ENCODE peak calls at places on chromosomes 6 and 20, in four cellular contexts. E, J, L and K are unnamed samples.

GRCh38 chr6:31871068-31871659 is 7.6 kb downstream of the SLC44A4 start:
- DNase-seq in E (peak), J (no peak), L (peak), K (peak)

GRCh38 chr6:136563386-136564152 is 13.3 kb upstream of the MAP7 start:
- DNase-seq in E (no peak), J (no peak), L (no peak), K (no peak)

GRCh38 chr6:18350271-18350670 is 36.9 kb upstream of the RNF144B start:
- DNase-seq in E (no peak), J (no peak), L (no peak), K (no peak)

GRCh38 chr20:43722153-43722505 is 4.7 kb downstream of the GTSF1L start:
- DNase-seq in E (no peak), J (no peak), L (no peak), K (no peak)

GRCh38 chr6:79101164-79101563 is 23.1 kb upstream of the PHIP start:
- DNase-seq in E (no peak), J (no peak), L (no peak), K (no peak)

GRCh38 chr6:69835414-69836179 is 30.8 kb upstream of the COL19A1 start:
- DNase-seq in E (peak), J (peak), L (peak), K (peak)

GRCh38 chr6:1313364-1313754 is 1.5 kb downstream of the FOXQ1 start:
- DNase-seq in E (no peak), J (no peak), L (no peak), K (no peak)

GRCh38 chr6:146347690-146348089 is 195.9 kb upstream of the RAB32 start:
- DNase-seq in E (no peak), J (no peak), L (no peak), K (no peak)

GRCh38 chr6:72216222-72217106 is 330.1 kb downstream of the RIMS1 start:
- DNase-seq in E (no peak), J (no peak), L (no peak), K (no peak)

GRCh38 chr6:69976591-69977090 is 110.3 kb downstream of the COL19A1 start:
- DNase-seq in E (no peak), J (no peak), L (no peak), K (no peak)

GRCh38 chr6:112086744-112087135 is 542 bp downstream of the TUBE1 start:
- DNase-seq in E (peak), J (peak), L (peak), K (peak)
- TF ChIP-seq CTCF in E (peak), J (peak), L (peak), K (peak)

GRCh38 chr6:30768634-30769087 is 24.3 kb upstream of the IER3 start:
- DNase-seq in E (no peak), J (no peak), L (no peak), K (no peak)

GRCh38 chr6:30770164-30770563 is 25.8 kb upstream of the IER3 start:
- DNase-seq in E (no peak), J (no peak), L (peak), K (no peak)

GRCh38 chr6:30770592-30770991 is 26.2 kb upstream of the IER3 start:
- DNase-seq in E (no peak), J (no peak), L (no peak), K (no peak)

GRCh38 chr6:30769853-30770160 is 25.5 kb upstream of the IER3 start:
- DNase-seq in E (no peak), J (no peak), L (no peak), K (no peak)

GRCh38 chr6:30769088-30769852 is 24.9 kb upstream of the IER3 start:
- DNase-seq in E (peak), J (peak), L (peak), K (peak)
- H3K4me3 ChIP-seq in E (no peak), J (no peak), L (peak), K (no peak)

GRCh38 chr6:82987951-82988350 is 77.7 kb downstream of the UBE3D start:
- DNase-seq in E (no peak), J (no peak), L (no peak), K (no peak)

GRCh38 chr6:82987416-82987815 is 78.2 kb downstream of the UBE3D start:
- DNase-seq in E (no peak), J (no peak), L (peak), K (peak)

GRCh38 chr6:82984720-82985119 is 80.9 kb downstream of the UBE3D start:
- DNase-seq in E (no peak), J (no peak), L (no peak), K (no peak)

GRCh38 chr6:82989891-82990290 is 75.8 kb downstream of the UBE3D start:
- DNase-seq in E (peak), J (no peak), L (no peak), K (no peak)

DNA sequence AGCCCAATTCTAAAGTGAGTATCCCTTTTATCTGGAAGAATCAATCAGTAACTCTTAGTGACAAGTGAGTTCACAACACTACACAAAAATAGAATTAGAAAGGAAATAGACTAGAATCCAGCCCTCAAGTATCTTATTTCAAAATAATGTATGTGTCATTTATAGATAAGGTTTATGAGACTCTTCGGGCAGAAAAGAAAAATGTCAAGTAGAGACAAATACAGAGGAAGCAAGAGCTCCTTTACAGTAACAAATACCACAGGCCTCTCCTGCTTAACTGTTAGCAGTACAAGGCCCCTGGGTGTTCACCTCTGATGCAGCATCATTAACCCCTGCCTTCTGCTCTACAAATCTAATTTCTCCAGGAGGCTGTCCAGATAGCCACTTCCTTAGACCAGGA is 76.7 kb downstream of the UBE3D start:
- DNase-seq in E (peak), J (no peak), L (peak), K (no peak)
- TF ChIP-seq CTCF in E (no peak), J (no peak), L (no peak), K (no peak)

GRCh38 chr6:148183776-148184175 is 158.9 kb upstream of the SASH1 start:
- DNase-seq in E (no peak), J (no peak), L (no peak), K (no peak)
- H3K4me3 ChIP-seq in E (no peak), J (no peak), L (no peak), K (no peak)

GRCh38 chr20:63968136-63968927 is 1.4 kb downstream of the ZNF512B start:
- DNase-seq in E (no peak), J (no peak), L (no peak), K (no peak)
- TF ChIP-seq CTCF in E (no peak), J (no peak), L (no peak), K (no peak)